ENCODE peak calls at places on chromosome 19, in five cellular contexts. A, W, H, V and C are unnamed samples. For H3K27me3 and H3K4me1, the result is how much of the 10 kb centered on the place peaks cover.

GRCh38 chr19:7933411-7933810 is 7.5 kb upstream of the CTXN1 start:
- DNase-seq in A (no peak), W (no peak), H (no peak), V (no peak), C (no peak)

GRCh38 chr19:3360494-3361383 is 5.6 kb upstream of the NFIC start:
- DNase-seq in A (no peak), W (peak), H (no peak), V (peak), C (peak)

GRCh38 chr19:17164644-17165043 is 50.5 kb upstream of the USE1 start:
- DNase-seq in A (no peak), W (no peak), H (no peak), V (no peak), C (no peak)

GRCh38 chr19:5032101-5032967 is 63.4 kb downstream of the KDM4B start:
- DNase-seq in A (no peak), W (no peak), H (no peak), V (no peak), C (no peak)

GRCh38 chr19:16044746-16045145 is 31.5 kb upstream of the TPM4 start:
- DNase-seq in A (no peak), W (no peak), H (no peak), V (no peak), C (no peak)

GRCh38 chr19:43476606-43477005 is 11.2 kb upstream of the LYPD3 start:
- DNase-seq in A (no peak), W (no peak), H (no peak), V (no peak), C (no peak)

GRCh38 chr19:40632311-40633036 is 31.3 kb downstream of the LTBP4 start:
- DNase-seq in A (no peak), W (no peak), H (no peak), V (no peak), C (no peak)

GRCh38 chr19:11673608-11674041 is 65.1 kb downstream of the ZNF823 start:
- DNase-seq in A (no peak), W (peak), H (no peak), V (peak), C (peak)

GRCh38 chr19:54315956-54316355 is 3.0 kb upstream of the LILRA5 start:
- DNase-seq in A (no peak), W (no peak), H (no peak), V (no peak), C (no peak)

GRCh38 chr19:18419699-18420460 is 682 bp downstream of the SSBP4 start:
- DNase-seq in A (no peak), W (peak), H (no peak), V (no peak), C (no peak)
- TF ChIP-seq CTCF in A (no peak), W (no peak), H (no peak), V (no peak), C (no peak)

DNA sequence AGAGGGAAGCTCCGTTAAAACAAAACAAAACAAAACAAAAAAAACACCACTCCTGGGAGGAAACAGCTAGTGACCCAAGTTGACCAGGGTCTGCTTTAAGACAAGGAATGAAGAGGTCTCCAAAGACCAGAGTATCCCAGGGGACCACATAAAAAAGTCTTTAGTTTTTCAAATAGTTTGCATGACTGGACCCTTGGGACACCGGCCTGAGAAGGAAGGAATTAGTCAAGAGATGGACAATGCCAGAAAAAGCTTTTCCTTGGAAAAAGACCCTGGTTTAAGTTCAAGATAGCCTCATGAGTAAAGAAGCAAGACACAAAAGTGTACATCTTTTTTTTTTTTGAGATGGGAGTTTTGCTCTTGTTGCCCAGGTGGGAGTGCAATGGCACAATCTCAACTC is 12.5 kb upstream of the PNMA8B start:
- DNase-seq in A (no peak), W (no peak), H (no peak), V (no peak), C (no peak)
- H3K27me3 ChIP-seq in A (under half), W (under half), H (under half), V (under half), C (under half)

GRCh38 chr19:1648926-1649541 is 3.4 kb downstream of the TCF3 start:
- DNase-seq in A (no peak), W (no peak), H (no peak), V (no peak), C (no peak)
- H3K4me1 ChIP-seq in A (under half), W (under half), H (under half), V (under half), C (under half)

GRCh38 chr19:50204811-50205675 is 1.6 kb downstream of the MYH14 start:
- DNase-seq in A (no peak), W (peak), H (no peak), V (peak), C (no peak)

GRCh38 chr19:50204081-50204428 is 633 bp downstream of the MYH14 start:
- DNase-seq in A (no peak), W (no peak), H (no peak), V (no peak), C (no peak)

GRCh38 chr19:50202962-50203280 is 501 bp upstream of the MYH14 start:
- DNase-seq in A (no peak), W (no peak), H (no peak), V (no peak), C (no peak)

GRCh38 chr19:50202399-50202798 is 1.0 kb upstream of the MYH14 start:
- DNase-seq in A (no peak), W (no peak), H (no peak), V (no peak), C (no peak)

GRCh38 chr19:50203281-50204080 is at the start of gene MYH14:
- DNase-seq in A (peak), W (peak), H (no peak), V (peak), C (peak)
- TF ChIP-seq CTCF in A (peak), W (no peak), H (no peak), V (no peak), C (no peak)

GRCh38 chr19:42156571-42156970 is 24.3 kb upstream of the POU2F2 start:
- DNase-seq in A (no peak), W (no peak), H (no peak), V (no peak), C (no peak)
- H3K27me3 ChIP-seq in A (under half), W (under half), H (half or more), V (under half), C (under half)